ENCODE peak calls at places on chromosomes 13 and 19, in four cellular contexts. D, W, V and K are unnamed samples.

GRCh38 chr19:35913589-35913988 is 5.5 kb upstream of the TYROBP start:
- DNase-seq in D (no peak), W (no peak), V (no peak), K (peak; percentile 39)

GRCh38 chr13:93450226-93450625 is 223.6 kb downstream of the GPC6 start:
- DNase-seq in D (peak; percentile 34), W (no peak), V (no peak), K (no peak)

GRCh38 chr19:1944088-1944915 is 3.3 kb downstream of the CSNK1G2 start:
- DNase-seq in D (no peak), W (no peak), V (no peak), K (no peak)

GRCh38 chr13:34943675-34944634 is 1.9 kb downstream of the NBEA start:
- DNase-seq in D (no peak), W (no peak), V (no peak), K (peak; percentile 5)

GRCh38 chr13:36275190-36276002 is 22.2 kb downstream of the CCDC169 start:
- DNase-seq in D (peak; percentile 34), W (no peak), V (peak; percentile 61), K (no peak)

GRCh38 chr13:43473437-43473836 is 313.3 kb downstream of the ENOX1 start:
- DNase-seq in D (no peak), W (no peak), V (peak; percentile 60), K (no peak)

GRCh38 chr13:110312669-110313031 is 5.6 kb downstream of the COL4A2 start:
- DNase-seq in D (no peak), W (no peak), V (no peak), K (no peak)

GRCh38 chr19:3977242-3978143 is 6.6 kb upstream of the DAPK3 start:
- DNase-seq in D (no peak), W (no peak), V (peak; percentile 50), K (no peak)

GRCh38 chr19:5926641-5927438 is 12.8 kb downstream of the CAPS start:
- DNase-seq in D (no peak), W (no peak), V (peak; percentile 47), K (no peak)

GRCh38 chr13:103788061-103788652 is 721.9 kb upstream of the SLC10A2 start:
- DNase-seq in D (no peak), W (no peak), V (peak; percentile 58), K (no peak)

GRCh38 chr13:113086031-113086750 is 19.4 kb upstream of the F7 start:
- DNase-seq in D (no peak), W (no peak), V (no peak), K (no peak)

GRCh38 chr13:44193731-44194130 is 179.9 kb upstream of the SERP2 start:
- DNase-seq in D (no peak), W (no peak), V (no peak), K (no peak)

GRCh38 chr13:79525458-79525857 is 44.5 kb downstream of the NDFIP2 start:
- DNase-seq in D (no peak), W (no peak), V (peak; percentile 21), K (no peak)

GRCh38 chr13:105778196-105778595 is 757.3 kb downstream of the EFNB2 start:
- DNase-seq in D (no peak), W (no peak), V (no peak), K (no peak)

GRCh38 chr13:111397202-111397880 is 76.9 kb downstream of the TEX29 start:
- DNase-seq in D (no peak), W (no peak), V (no peak), K (no peak)

GRCh38 chr13:49351871-49352270 is 92.0 kb downstream of the CAB39L start:
- DNase-seq in D (peak; percentile 20), W (no peak), V (no peak), K (no peak)

GRCh38 chr19:52170863-52171320 is 529 bp downstream of the ZNF836 start:
- DNase-seq in D (no peak), W (no peak), V (peak; percentile 23), K (no peak)

GRCh38 chr13:40780822-40781401 is 8.5 kb upstream of the SLC25A15 start:
- DNase-seq in D (no peak), W (no peak), V (peak; percentile 20), K (no peak)

GRCh38 chr13:100365678-100366077 is 222.9 kb downstream of the GGACT start:
- DNase-seq in D (no peak), W (no peak), V (no peak), K (no peak)

GRCh38 chr13:102657630-102658029 is 37.2 kb downstream of the METTL21C start:
- DNase-seq in D (no peak), W (no peak), V (no peak), K (no peak)
- TF ChIP-seq CTCF in D (peak; percentile 36), W (peak; percentile 63), V (peak; percentile 43), K (no peak)

GRCh38 chr13:27926644-27927434 is 7.0 kb downstream of the PDX1 start:
- DNase-seq in D (no peak), W (no peak), V (no peak), K (peak; percentile 44)
- TF ChIP-seq CTCF in D (no peak), W (no peak), V (no peak), K (no peak)

DNA sequence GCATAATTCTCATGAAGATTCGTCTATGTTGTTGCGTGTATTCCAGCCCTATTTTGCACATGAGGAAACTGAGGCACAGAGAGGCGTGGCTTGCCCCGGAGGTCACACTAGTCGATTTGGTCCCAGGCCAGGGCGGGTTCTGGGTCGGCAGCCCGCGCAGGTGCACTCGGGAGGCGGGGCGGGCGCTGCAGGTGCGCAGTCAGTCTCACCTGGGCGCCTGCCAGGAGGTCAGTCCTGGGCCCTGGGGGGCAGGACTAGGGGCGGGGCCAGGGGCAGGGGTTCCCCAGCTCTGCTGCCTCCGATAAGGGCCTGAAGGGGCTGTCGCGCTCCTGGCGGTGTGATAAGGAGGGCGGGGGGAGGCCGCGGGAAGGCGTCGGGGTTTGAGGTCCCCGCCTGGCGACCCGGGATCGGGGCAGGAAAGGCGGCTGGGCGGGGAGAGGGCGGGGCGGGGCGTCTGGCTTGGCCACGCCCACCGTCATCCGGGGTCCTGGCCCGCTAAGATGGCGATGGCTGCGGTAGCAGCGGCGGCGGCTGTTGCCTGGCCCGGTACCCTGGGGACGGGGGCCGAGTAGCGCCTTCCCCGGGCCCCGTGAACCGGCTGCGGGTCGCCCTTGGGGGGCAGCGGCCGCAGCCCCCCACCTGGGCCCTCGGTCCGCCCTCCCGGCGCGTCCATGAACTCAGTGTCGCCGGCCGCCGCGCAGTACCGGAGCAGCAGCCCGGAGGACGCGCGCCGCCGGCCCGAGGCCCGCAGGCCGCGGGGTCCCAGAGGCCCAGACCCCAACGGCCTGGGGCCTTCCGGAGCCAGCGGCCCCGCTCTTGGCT is at the start of gene ATG4D:
- DNase-seq in D (no peak), W (peak; percentile 66), V (peak; percentile 87), K (peak; percentile 98)
- TF ChIP-seq CTCF in D (no peak), W (no peak), V (no peak), K (no peak)

GRCh38 chr13:46184277-46184699 is 2.3 kb upstream of the LCP1 start:
- DNase-seq in D (no peak), W (peak; percentile 57), V (peak; percentile 35), K (peak; percentile 62)
- TF ChIP-seq CTCF in D (peak; percentile 33), W (peak; percentile 74), V (peak; percentile 62), K (peak; percentile 88)

DNA sequence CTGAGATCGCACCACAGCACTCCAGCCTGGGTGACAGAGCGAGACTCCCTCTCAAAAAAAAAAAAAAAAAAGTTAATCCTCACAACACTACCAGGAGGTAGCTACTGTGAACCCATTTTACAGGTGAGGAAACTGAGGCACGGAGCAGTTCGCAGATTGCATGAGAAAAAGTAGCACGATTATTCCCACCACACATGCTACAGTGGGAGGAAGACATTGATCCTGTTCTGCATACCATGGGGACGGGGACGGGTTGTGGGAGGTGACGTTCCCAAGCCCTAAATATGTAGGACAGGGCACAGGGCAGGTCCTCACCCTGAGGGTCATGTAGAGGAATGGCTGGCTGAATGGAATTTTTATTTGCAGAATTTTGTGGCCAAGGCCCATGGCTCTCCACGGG is 23.7 kb downstream of the CLEC17A start:
- DNase-seq in D (no peak), W (no peak), V (no peak), K (no peak)
- TF ChIP-seq CTCF in D (no peak), W (no peak), V (no peak), K (no peak)

GRCh38 chr19:29596080-29596479 is 10.0 kb upstream of the POP4 start:
- DNase-seq in D (no peak), W (no peak), V (no peak), K (no peak)

GRCh38 chr19:29593869-29594268 is 12.2 kb upstream of the POP4 start:
- DNase-seq in D (no peak), W (no peak), V (no peak), K (no peak)

GRCh38 chr19:29598496-29598895 is 7.6 kb upstream of the POP4 start:
- DNase-seq in D (no peak), W (no peak), V (no peak), K (no peak)

GRCh38 chr19:29598036-29598435 is 8.0 kb upstream of the POP4 start:
- DNase-seq in D (no peak), W (no peak), V (no peak), K (no peak)

DNA sequence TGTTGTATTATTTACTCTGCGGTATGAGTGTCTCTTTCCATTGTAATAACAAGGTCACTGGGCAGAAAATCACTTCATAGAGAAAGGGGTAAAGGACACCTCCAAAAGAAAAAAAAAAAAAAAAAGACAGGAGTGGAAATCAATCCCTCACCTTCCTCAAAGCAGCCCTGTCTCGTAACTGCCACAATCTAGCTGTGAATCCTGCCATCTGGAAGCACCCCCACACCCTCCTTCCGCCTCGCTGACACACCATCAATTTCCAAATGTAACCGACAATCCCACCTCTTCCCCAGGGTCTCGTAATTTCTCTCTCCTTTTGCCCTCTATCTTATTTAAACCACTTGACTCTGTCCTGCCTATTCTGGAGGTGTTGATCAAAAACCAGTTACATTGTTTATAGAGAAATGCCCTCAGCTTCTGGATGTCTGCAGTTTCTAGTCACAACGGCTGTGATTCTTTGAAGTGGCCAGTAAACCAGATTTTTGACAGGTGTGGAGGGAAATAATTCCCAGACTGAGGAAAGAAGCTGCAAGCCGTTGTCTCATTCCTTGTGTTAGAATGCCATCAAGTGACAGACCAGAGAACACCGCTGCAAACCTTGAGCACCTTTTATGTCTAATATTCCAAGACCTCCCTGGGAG is 9.1 kb upstream of the POP4 start:
- DNase-seq in D (peak; percentile 8), W (no peak), V (no peak), K (no peak)
- TF ChIP-seq CTCF in D (peak; percentile 27), W (no peak), V (peak; percentile 32), K (no peak)

DNA sequence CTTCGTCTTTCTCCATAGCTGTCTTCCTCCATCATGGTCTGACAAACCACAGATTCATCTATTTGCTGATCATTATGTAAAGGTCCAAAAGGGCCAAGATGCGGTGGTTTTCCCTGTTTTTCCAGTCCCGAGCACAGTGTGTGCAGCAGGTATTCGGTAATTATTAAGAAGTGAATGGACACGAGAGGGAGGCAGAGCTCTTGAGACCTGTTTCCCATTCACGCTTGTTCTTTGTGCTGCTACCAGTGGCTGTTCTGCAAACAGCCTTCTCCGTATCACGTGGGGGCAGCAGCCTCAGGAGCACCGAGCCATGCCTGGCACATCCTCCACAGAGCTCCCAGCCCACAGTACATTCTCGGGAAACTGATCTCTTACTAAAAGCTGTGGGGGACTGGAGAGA is 50.3 kb downstream of the CCDC70 start:
- DNase-seq in D (no peak), W (no peak), V (no peak), K (no peak)
- TF ChIP-seq CTCF in D (no peak), W (no peak), V (peak; percentile 27), K (no peak)

GRCh38 chr19:16325161-16325527 is 518 bp downstream of the KLF2 start:
- DNase-seq in D (no peak), W (peak; percentile 35), V (peak; percentile 39), K (peak; percentile 65)
- TF ChIP-seq CTCF in D (no peak), W (no peak), V (no peak), K (peak; percentile 29)